ENCODE peak calls at places on chromosomes 3 and 15, in ten cellular contexts. J, Z, U, O, Y, K, D, Q, T and M are unnamed samples.
A peak's percentile ranks its signal among the peaks of the same experiment; 100 is the strongest.

GRCh38 chr3:150544040-150544439 is 2.3 kb downstream of the SERP1 start:
- DNase-seq in J (no peak), Z (peak; percentile 80), U (peak; percentile 37), O (no peak), Y (peak; percentile 41), K (peak; percentile 34), D (no peak), Q (peak; percentile 37), T (no peak), M (no peak)

GRCh38 chr15:51727141-51727897 is 10.1 kb downstream of the LYSMD2 start:
- DNase-seq in J (no peak), Z (peak; percentile 60), U (no peak), O (no peak), Y (no peak), K (peak; percentile 21), D (no peak), Q (no peak), T (no peak), M (no peak)

GRCh38 chr3:112519424-112520001 is 20.2 kb upstream of the BTLA start:
- DNase-seq in J (peak; percentile 41), Z (peak; percentile 78), U (peak; percentile 79), O (peak; percentile 27), Y (peak; percentile 71), K (peak; percentile 88), D (peak; percentile 67), Q (peak; percentile 53), T (no peak), M (no peak)

GRCh38 chr3:58188921-58189451 is 21.8 kb downstream of the DNASE1L3 start:
- DNase-seq in J (no peak), Z (no peak), U (no peak), O (no peak), Y (no peak), K (no peak), D (no peak), Q (no peak), T (no peak), M (no peak)

GRCh38 chr3:134797080-134797801 is 2.2 kb downstream of the EPHB1 start:
- DNase-seq in J (no peak), Z (no peak), U (no peak), O (no peak), Y (no peak), K (no peak), D (no peak), Q (no peak), T (no peak), M (no peak)

GRCh38 chr3:17182158-17182557 is 297.4 kb downstream of the PLCL2 start:
- DNase-seq in J (no peak), Z (no peak), U (no peak), O (no peak), Y (no peak), K (peak; percentile 9), D (peak; percentile 24), Q (no peak), T (no peak), M (no peak)

GRCh38 chr3:126911162-126912026 is 71.5 kb upstream of the PLXNA1 start:
- DNase-seq in J (no peak), Z (peak; percentile 90), U (peak; percentile 96), O (no peak), Y (peak; percentile 36), K (peak; percentile 86), D (no peak), Q (peak; percentile 97), T (peak; percentile 29), M (peak; percentile 42)

GRCh38 chr3:131174752-131175151 is 148.1 kb downstream of the NEK11 start:
- DNase-seq in J (no peak), Z (no peak), U (no peak), O (no peak), Y (peak; percentile 25), K (peak; percentile 32), D (no peak), Q (peak; percentile 35), T (no peak), M (no peak)

GRCh38 chr3:3559786-3560185 is 239.4 kb upstream of the LRRN1 start:
- DNase-seq in J (no peak), Z (no peak), U (no peak), O (no peak), Y (no peak), K (no peak), D (no peak), Q (no peak), T (no peak), M (no peak)

GRCh38 chr15:89088605-89089315 is 504 bp downstream of the ABHD2 start:
- DNase-seq in J (peak; percentile 11), Z (peak; percentile 34), U (peak; percentile 21), O (no peak), Y (peak; percentile 44), K (peak; percentile 31), D (no peak), Q (no peak), T (peak; percentile 43), M (peak; percentile 76)

GRCh38 chr15:58465866-58466517 is 34.2 kb downstream of the LIPC start:
- DNase-seq in J (no peak), Z (peak; percentile 52), U (no peak), O (no peak), Y (no peak), K (no peak), D (no peak), Q (no peak), T (no peak), M (no peak)

GRCh38 chr3:155656466-155656865 is 88.4 kb downstream of the PLCH1 start:
- DNase-seq in J (no peak), Z (no peak), U (no peak), O (no peak), Y (no peak), K (no peak), D (no peak), Q (no peak), T (no peak), M (no peak)

GRCh38 chr3:113495035-113495434 is 19.9 kb downstream of the SPICE1 start:
- DNase-seq in J (no peak), Z (peak; percentile 44), U (peak; percentile 61), O (no peak), Y (peak; percentile 51), K (peak; percentile 50), D (no peak), Q (peak; percentile 46), T (no peak), M (no peak)

GRCh38 chr15:57703387-57703786 is 3.1 kb upstream of the POLR2M start:
- DNase-seq in J (peak; percentile 59), Z (no peak), U (peak; percentile 24), O (no peak), Y (no peak), K (no peak), D (no peak), Q (peak; percentile 50), T (no peak), M (no peak)

GRCh38 chr3:125316949-125317348 is 58.2 kb downstream of the ZNF148 start:
- DNase-seq in J (no peak), Z (no peak), U (no peak), O (no peak), Y (no peak), K (no peak), D (no peak), Q (no peak), T (no peak), M (no peak)

GRCh38 chr15:30865257-30865656 is 38.5 kb upstream of the FAN1 start:
- DNase-seq in J (no peak), Z (no peak), U (no peak), O (no peak), Y (peak; percentile 58), K (no peak), D (no peak), Q (no peak), T (no peak), M (no peak)

GRCh38 chr3:159854500-159855124 is 134.0 kb upstream of the IL12A start:
- DNase-seq in J (no peak), Z (peak; percentile 97), U (peak; percentile 94), O (no peak), Y (no peak), K (peak; percentile 80), D (peak; percentile 67), Q (peak; percentile 99), T (no peak), M (no peak)

GRCh38 chr3:15171096-15171495 is 35.0 kb upstream of the CAPN7 start:
- DNase-seq in J (no peak), Z (no peak), U (no peak), O (no peak), Y (no peak), K (peak; percentile 37), D (no peak), Q (no peak), T (no peak), M (no peak)

GRCh38 chr3:50430186-50430585 is 70.9 kb upstream of the TMEM115 start:
- DNase-seq in J (no peak), Z (no peak), U (no peak), O (no peak), Y (no peak), K (no peak), D (no peak), Q (no peak), T (no peak), M (no peak)
- H3K4me1 ChIP-seq in J (peaks cover 24% of the 10 kb centered on the region), Z (no peaks in the 10 kb centered on the region), U (no peaks in the 10 kb centered on the region), O (no peaks in the 10 kb centered on the region), Y (no peaks in the 10 kb centered on the region), K (peaks cover 5% of the 10 kb centered on the region), D (peaks cover 7% of the 10 kb centered on the region), Q (no peaks in the 10 kb centered on the region), T (no peaks in the 10 kb centered on the region), M (no peaks in the 10 kb centered on the region)

GRCh38 chr15:92187975-92188374 is 205.7 kb upstream of the ST8SIA2 start:
- DNase-seq in J (no peak), Z (no peak), U (no peak), O (no peak), Y (no peak), K (no peak), D (no peak), Q (no peak), T (no peak), M (no peak)

GRCh38 chr15:92184142-92184541 is 209.5 kb upstream of the ST8SIA2 start:
- DNase-seq in J (no peak), Z (no peak), U (no peak), O (no peak), Y (no peak), K (no peak), D (no peak), Q (no peak), T (no peak), M (no peak)

GRCh38 chr15:92178908-92179307 is 214.8 kb upstream of the ST8SIA2 start:
- DNase-seq in J (no peak), Z (no peak), U (no peak), O (no peak), Y (peak; percentile 48), K (no peak), D (no peak), Q (no peak), T (no peak), M (no peak)

GRCh38 chr15:92184679-92185230 is 208.9 kb upstream of the ST8SIA2 start:
- DNase-seq in J (no peak), Z (no peak), U (no peak), O (no peak), Y (no peak), K (no peak), D (no peak), Q (no peak), T (no peak), M (no peak)
- H3K4me1 ChIP-seq in J (no peaks in the 10 kb centered on the region), Z (no peaks in the 10 kb centered on the region), U (no peaks in the 10 kb centered on the region), O (no peaks in the 10 kb centered on the region), Y (no peaks in the 10 kb centered on the region), K (no peaks in the 10 kb centered on the region), D (no peaks in the 10 kb centered on the region), Q (no peaks in the 10 kb centered on the region), T (peaks cover 12% of the 10 kb centered on the region), M (no peaks in the 10 kb centered on the region)

GRCh38 chr3:13380991-13381390 is 39.1 kb downstream of the NUP210 start:
- DNase-seq in J (no peak), Z (peak; percentile 25), U (no peak), O (no peak), Y (no peak), K (no peak), D (no peak), Q (no peak), T (no peak), M (no peak)
- H3K4me1 ChIP-seq in J (no peaks in the 10 kb centered on the region), Z (peaks cover 24% of the 10 kb centered on the region), U (no peaks in the 10 kb centered on the region), O (no peaks in the 10 kb centered on the region), Y (no peaks in the 10 kb centered on the region), K (peaks cover 23% of the 10 kb centered on the region), D (no peaks in the 10 kb centered on the region), Q (no peaks in the 10 kb centered on the region), T (peaks cover 13% of the 10 kb centered on the region), M (peaks cover 6% of the 10 kb centered on the region)

GRCh38 chr15:101115318-101115886 is 136.4 kb downstream of the CHSY1 start:
- DNase-seq in J (no peak), Z (no peak), U (no peak), O (no peak), Y (no peak), K (peak; percentile 66), D (no peak), Q (no peak), T (no peak), M (no peak)
- H3K4me1 ChIP-seq in J (no peaks in the 10 kb centered on the region), Z (peaks cover 13% of the 10 kb centered on the region), U (no peaks in the 10 kb centered on the region), O (peaks cover 18% of the 10 kb centered on the region), Y (no peaks in the 10 kb centered on the region), K (peaks cover 5% of the 10 kb centered on the region), D (no peaks in the 10 kb centered on the region), Q (no peaks in the 10 kb centered on the region), T (peaks cover 5% of the 10 kb centered on the region), M (peaks cover 3% of the 10 kb centered on the region)